ENCODE peak calls at places on chromosome 7, in ten cellular contexts. One of them, this sample, is unnamed. For H3K27me3, the result is how much of the 10 kb centered on the place peaks cover.

GRCh38 chr7:85483205-85483604 is 296.3 kb upstream of the SEMA3D start:
- DNase-seq in heart left ventricle: no peak
- DNase-seq in sigmoid colon: no peak
- DNase-seq in transverse colon: no peak
- DNase-seq in Caco-2: no peak
- DNase-seq in GM23338: no peak
- DNase-seq in body of pancreas: no peak
- DNase-seq in stomach: no peak
- DNase-seq in BE2C: no peak
- DNase-seq in cardiac muscle cell: no peak
- DNase-seq in this sample: no peak

GRCh38 chr7:87878208-87878735 is 2.0 kb downstream of the DBF4 start:
- DNase-seq in heart left ventricle: no peak
- DNase-seq in sigmoid colon: no peak
- DNase-seq in transverse colon: no peak
- DNase-seq in Caco-2: no peak
- DNase-seq in GM23338: no peak
- DNase-seq in body of pancreas: no peak
- DNase-seq in stomach: no peak
- DNase-seq in BE2C: no peak
- DNase-seq in cardiac muscle cell: no peak
- DNase-seq in this sample: no peak

GRCh38 chr7:130513447-130513846 is 21.6 kb downstream of the MEST start:
- DNase-seq in heart left ventricle: no peak
- DNase-seq in sigmoid colon: no peak
- DNase-seq in transverse colon: no peak
- DNase-seq in Caco-2: no peak
- DNase-seq in GM23338: no peak
- DNase-seq in body of pancreas: no peak
- DNase-seq in stomach: no peak
- DNase-seq in BE2C: no peak
- DNase-seq in cardiac muscle cell: no peak
- DNase-seq in this sample: no peak

GRCh38 chr7:115346685-115347084 is 424.8 kb downstream of the MDFIC start:
- DNase-seq in heart left ventricle: no peak
- DNase-seq in sigmoid colon: no peak
- DNase-seq in transverse colon: no peak
- DNase-seq in Caco-2: no peak
- DNase-seq in GM23338: no peak
- DNase-seq in body of pancreas: no peak
- DNase-seq in stomach: no peak
- DNase-seq in BE2C: no peak
- DNase-seq in cardiac muscle cell: no peak
- DNase-seq in this sample: no peak

GRCh38 chr7:50207251-50207564 is 97.3 kb upstream of the IKZF1 start:
- DNase-seq in heart left ventricle: no peak
- DNase-seq in sigmoid colon: no peak
- DNase-seq in transverse colon: no peak
- DNase-seq in Caco-2: no peak
- DNase-seq in GM23338: no peak
- DNase-seq in body of pancreas: no peak
- DNase-seq in stomach: no peak
- DNase-seq in BE2C: no peak
- DNase-seq in cardiac muscle cell: no peak
- DNase-seq in this sample: no peak

GRCh38 chr7:10704653-10705052 is 269.0 kb upstream of the PHF14 start:
- DNase-seq in heart left ventricle: no peak
- DNase-seq in sigmoid colon: no peak
- DNase-seq in transverse colon: no peak
- DNase-seq in Caco-2: no peak
- DNase-seq in GM23338: no peak
- DNase-seq in body of pancreas: no peak
- DNase-seq in stomach: no peak
- DNase-seq in BE2C: no peak
- DNase-seq in cardiac muscle cell: no peak
- DNase-seq in this sample: no peak

GRCh38 chr7:69596723-69597277 is 1.5 kb upstream of the AUTS2 start:
- DNase-seq in heart left ventricle: no peak
- DNase-seq in sigmoid colon: no peak
- DNase-seq in transverse colon: no peak
- DNase-seq in Caco-2: no peak
- DNase-seq in GM23338: no peak
- DNase-seq in body of pancreas: peak
- DNase-seq in stomach: no peak
- DNase-seq in BE2C: peak
- DNase-seq in cardiac muscle cell: no peak
- DNase-seq in this sample: no peak

GRCh38 chr7:136405931-136406777 is 429.0 kb upstream of the MTPN start:
- DNase-seq in heart left ventricle: peak
- DNase-seq in sigmoid colon: peak
- DNase-seq in transverse colon: peak
- DNase-seq in Caco-2: peak
- DNase-seq in GM23338: peak
- DNase-seq in body of pancreas: peak
- DNase-seq in stomach: peak
- DNase-seq in BE2C: peak
- DNase-seq in cardiac muscle cell: peak
- DNase-seq in this sample: peak

GRCh38 chr7:134134004-134134403 is 6.9 kb downstream of the LRGUK start:
- DNase-seq in heart left ventricle: no peak
- DNase-seq in sigmoid colon: no peak
- DNase-seq in transverse colon: no peak
- DNase-seq in Caco-2: no peak
- DNase-seq in GM23338: no peak
- DNase-seq in body of pancreas: no peak
- DNase-seq in stomach: no peak
- DNase-seq in BE2C: no peak
- DNase-seq in cardiac muscle cell: no peak
- DNase-seq in this sample: no peak

GRCh38 chr7:156612930-156613329 is 27.6 kb upstream of the RNF32 start:
- DNase-seq in heart left ventricle: no peak
- DNase-seq in sigmoid colon: no peak
- DNase-seq in transverse colon: no peak
- DNase-seq in Caco-2: no peak
- DNase-seq in GM23338: no peak
- DNase-seq in body of pancreas: no peak
- DNase-seq in stomach: no peak
- DNase-seq in BE2C: no peak
- DNase-seq in cardiac muscle cell: no peak
- DNase-seq in this sample: no peak

GRCh38 chr7:80721880-80722595 is 83.6 kb downstream of the CD36 start:
- DNase-seq in heart left ventricle: peak
- DNase-seq in sigmoid colon: no peak
- DNase-seq in transverse colon: no peak
- DNase-seq in Caco-2: no peak
- DNase-seq in GM23338: peak
- DNase-seq in body of pancreas: peak
- DNase-seq in stomach: no peak
- DNase-seq in BE2C: no peak
- DNase-seq in cardiac muscle cell: no peak
- DNase-seq in this sample: peak

GRCh38 chr7:48365010-48365409 is 193.8 kb downstream of the ABCA13 start:
- DNase-seq in heart left ventricle: no peak
- DNase-seq in sigmoid colon: no peak
- DNase-seq in transverse colon: no peak
- DNase-seq in Caco-2: no peak
- DNase-seq in GM23338: no peak
- DNase-seq in body of pancreas: no peak
- DNase-seq in stomach: no peak
- DNase-seq in BE2C: no peak
- DNase-seq in cardiac muscle cell: no peak
- DNase-seq in this sample: no peak

GRCh38 chr7:51301806-51302205 is 14.8 kb downstream of the COBL start:
- DNase-seq in heart left ventricle: no peak
- DNase-seq in sigmoid colon: no peak
- DNase-seq in transverse colon: no peak
- DNase-seq in Caco-2: no peak
- DNase-seq in GM23338: no peak
- DNase-seq in body of pancreas: no peak
- DNase-seq in stomach: no peak
- DNase-seq in BE2C: no peak
- DNase-seq in cardiac muscle cell: no peak
- DNase-seq in this sample: no peak

GRCh38 chr7:140478361-140479061 is 794 bp downstream of the MKRN1 start:
- DNase-seq in heart left ventricle: peak
- DNase-seq in sigmoid colon: peak
- DNase-seq in transverse colon: peak
- DNase-seq in Caco-2: no peak
- DNase-seq in GM23338: peak
- DNase-seq in body of pancreas: peak
- DNase-seq in stomach: no peak
- DNase-seq in BE2C: no peak
- DNase-seq in cardiac muscle cell: peak
- DNase-seq in this sample: peak

DNA sequence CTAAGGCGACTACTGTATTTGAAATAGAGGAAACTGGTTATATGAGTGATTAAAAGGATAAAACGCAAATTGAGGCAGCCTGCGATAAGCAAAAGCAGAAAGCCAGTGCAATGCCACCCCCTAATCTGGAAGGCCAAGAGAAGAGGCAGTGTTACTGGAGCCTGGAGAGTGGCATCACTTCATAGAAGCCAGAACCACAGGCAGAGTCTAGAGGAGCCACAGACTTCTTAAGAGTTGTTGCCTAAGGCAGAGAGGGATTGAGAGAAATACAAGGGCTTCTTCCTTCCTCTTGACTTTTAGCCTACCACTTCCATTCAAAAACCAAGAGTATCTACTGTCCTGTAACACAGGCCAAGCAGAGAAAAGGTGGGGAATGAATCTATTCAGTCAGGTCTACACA is 94.9 kb upstream of the SKAP2 start:
- DNase-seq in heart left ventricle: no peak
- DNase-seq in sigmoid colon: no peak
- DNase-seq in transverse colon: no peak
- DNase-seq in Caco-2: no peak
- DNase-seq in GM23338: no peak
- DNase-seq in body of pancreas: no peak
- DNase-seq in stomach: no peak
- DNase-seq in BE2C: no peak
- DNase-seq in cardiac muscle cell: no peak
- DNase-seq in this sample: no peak
- H3K27me3 ChIP-seq in heart left ventricle: under half
- H3K27me3 ChIP-seq in sigmoid colon: under half
- H3K27me3 ChIP-seq in transverse colon: under half
- H3K27me3 ChIP-seq in Caco-2: under half
- H3K27me3 ChIP-seq in GM23338: under half
- H3K27me3 ChIP-seq in body of pancreas: under half
- H3K27me3 ChIP-seq in stomach: under half
- H3K27me3 ChIP-seq in BE2C: under half
- H3K27me3 ChIP-seq in cardiac muscle cell: under half
- H3K27me3 ChIP-seq in this sample: under half

DNA sequence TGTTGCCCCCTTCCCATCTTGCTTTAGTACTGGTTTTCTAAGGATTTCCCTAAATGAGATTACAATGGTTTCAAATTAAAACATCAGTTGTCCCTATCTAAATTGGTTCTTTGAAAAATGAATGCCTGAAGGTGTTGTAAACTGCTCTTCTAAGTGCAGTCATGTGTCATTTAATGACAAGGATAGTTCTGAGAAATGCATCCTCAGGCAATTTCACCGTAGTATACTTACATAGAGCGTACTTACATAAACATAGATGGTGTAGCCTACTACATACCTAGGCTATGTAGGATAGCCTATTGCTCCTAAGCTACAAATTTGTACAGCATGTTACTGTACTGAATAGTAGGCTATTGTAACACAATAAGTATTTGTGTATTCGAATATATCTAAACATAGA is 278.1 kb downstream of the MAGI2 start:
- DNase-seq in heart left ventricle: no peak
- DNase-seq in sigmoid colon: no peak
- DNase-seq in transverse colon: no peak
- DNase-seq in Caco-2: no peak
- DNase-seq in GM23338: no peak
- DNase-seq in body of pancreas: no peak
- DNase-seq in stomach: no peak
- DNase-seq in BE2C: no peak
- DNase-seq in cardiac muscle cell: no peak
- DNase-seq in this sample: no peak
- H3K4me3 ChIP-seq in heart left ventricle: no peak
- H3K4me3 ChIP-seq in sigmoid colon: no peak
- H3K4me3 ChIP-seq in transverse colon: no peak
- H3K4me3 ChIP-seq in Caco-2: no peak
- H3K4me3 ChIP-seq in GM23338: no peak
- H3K4me3 ChIP-seq in body of pancreas: no peak
- H3K4me3 ChIP-seq in stomach: no peak
- H3K4me3 ChIP-seq in BE2C: no peak
- H3K4me3 ChIP-seq in cardiac muscle cell: no peak
- H3K4me3 ChIP-seq in this sample: no peak

GRCh38 chr7:64638822-64639221 is 27.1 kb upstream of the ZNF107 start:
- DNase-seq in heart left ventricle: no peak
- DNase-seq in sigmoid colon: no peak
- DNase-seq in transverse colon: no peak
- DNase-seq in Caco-2: no peak
- DNase-seq in GM23338: no peak
- DNase-seq in body of pancreas: no peak
- DNase-seq in stomach: no peak
- DNase-seq in BE2C: no peak
- DNase-seq in cardiac muscle cell: no peak
- DNase-seq in this sample: no peak
- TF ChIP-seq CTCF in heart left ventricle: no peak
- TF ChIP-seq CTCF in sigmoid colon: no peak
- TF ChIP-seq CTCF in transverse colon: no peak
- TF ChIP-seq CTCF in Caco-2: no peak
- TF ChIP-seq CTCF in GM23338: no peak
- TF ChIP-seq CTCF in body of pancreas: no peak
- TF ChIP-seq CTCF in stomach: no peak
- TF ChIP-seq CTCF in BE2C: no peak
- TF ChIP-seq CTCF in cardiac muscle cell: no peak
- TF ChIP-seq CTCF in this sample: no peak

DNA sequence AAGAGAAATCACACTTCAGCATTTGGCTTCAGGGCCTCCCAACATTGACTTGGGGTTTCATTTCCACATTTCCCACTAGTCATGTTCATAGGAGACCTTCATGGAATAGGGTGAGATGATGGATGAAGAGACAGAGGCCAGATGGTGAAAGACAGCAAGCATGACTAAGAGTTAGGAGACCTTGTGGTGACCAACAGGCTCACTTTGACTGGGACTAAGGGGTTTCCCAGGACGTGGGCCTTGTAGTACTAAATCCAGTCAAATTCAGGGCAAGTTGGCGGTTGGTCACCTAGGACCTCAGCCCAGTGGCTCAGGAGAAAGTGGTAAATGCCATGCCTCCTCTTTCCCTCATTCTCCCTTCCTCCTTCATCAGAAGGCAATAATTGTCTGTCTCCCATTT is 2.9 kb upstream of the GIMAP5 start:
- DNase-seq in heart left ventricle: no peak
- DNase-seq in sigmoid colon: no peak
- DNase-seq in transverse colon: no peak
- DNase-seq in Caco-2: no peak
- DNase-seq in GM23338: no peak
- DNase-seq in body of pancreas: no peak
- DNase-seq in stomach: no peak
- DNase-seq in BE2C: no peak
- DNase-seq in cardiac muscle cell: no peak
- DNase-seq in this sample: no peak
- H3K27me3 ChIP-seq in heart left ventricle: under half
- H3K27me3 ChIP-seq in sigmoid colon: under half
- H3K27me3 ChIP-seq in transverse colon: under half
- H3K27me3 ChIP-seq in Caco-2: under half
- H3K27me3 ChIP-seq in GM23338: half or more
- H3K27me3 ChIP-seq in body of pancreas: under half
- H3K27me3 ChIP-seq in stomach: under half
- H3K27me3 ChIP-seq in BE2C: under half
- H3K27me3 ChIP-seq in cardiac muscle cell: under half
- H3K27me3 ChIP-seq in this sample: under half

GRCh38 chr7:1224093-1224702 is 8.5 kb upstream of the UNCX start:
- DNase-seq in heart left ventricle: no peak
- DNase-seq in sigmoid colon: no peak
- DNase-seq in transverse colon: no peak
- DNase-seq in Caco-2: no peak
- DNase-seq in GM23338: peak
- DNase-seq in body of pancreas: no peak
- DNase-seq in stomach: no peak
- DNase-seq in BE2C: no peak
- DNase-seq in cardiac muscle cell: no peak
- DNase-seq in this sample: no peak
- H3K4me3 ChIP-seq in heart left ventricle: no peak
- H3K4me3 ChIP-seq in sigmoid colon: peak
- H3K4me3 ChIP-seq in transverse colon: no peak
- H3K4me3 ChIP-seq in Caco-2: no peak
- H3K4me3 ChIP-seq in GM23338: peak
- H3K4me3 ChIP-seq in body of pancreas: no peak
- H3K4me3 ChIP-seq in stomach: no peak
- H3K4me3 ChIP-seq in BE2C: no peak
- H3K4me3 ChIP-seq in cardiac muscle cell: no peak
- H3K4me3 ChIP-seq in this sample: no peak